ENCODE peak calls at places on chromosomes 3 and 15, in four cellular contexts. K is K562, N is H1, V is HepG2. C is an unnamed sample.

GRCh38 chr3:149195221-149195620 is 26.4 kb downstream of the CP start:
- DNase-seq in K (no peak), N (no peak), V (no peak), C (no peak)

GRCh38 chr3:16550305-16550675 is 36.8 kb upstream of the RFTN1 start:
- DNase-seq in K (no peak), N (no peak), V (no peak), C (no peak)

GRCh38 chr3:107085261-107085660 is 292.0 kb upstream of the CCDC54 start:
- DNase-seq in K (no peak), N (no peak), V (no peak), C (no peak)

GRCh38 chr3:99974989-99975388 is 139.3 kb downstream of the FILIP1L start:
- DNase-seq in K (no peak), N (no peak), V (no peak), C (no peak)

GRCh38 chr3:127748754-127749327 is 73.5 kb downstream of the MGLL start:
- DNase-seq in K (no peak), N (no peak), V (no peak), C (no peak)

GRCh38 chr3:12198301-12198700 is 39.6 kb upstream of the TIMP4 start:
- DNase-seq in K (no peak), N (no peak), V (no peak), C (no peak)

GRCh38 chr3:195372220-195372619 is 70.6 kb downstream of the ACAP2 start:
- DNase-seq in K (no peak), N (no peak), V (no peak), C (no peak)

GRCh38 chr3:72255191-72255590 is 470.2 kb upstream of the PROK2 start:
- DNase-seq in K (no peak), N (no peak), V (no peak), C (no peak)

GRCh38 chr15:83692820-83693581 is 39.1 kb downstream of the ADAMTSL3 start:
- DNase-seq in K (no peak), N (no peak), V (no peak), C (no peak)

GRCh38 chr3:102699104-102699818 is 264.4 kb downstream of the ZPLD1 start:
- DNase-seq in K (no peak), N (no peak), V (no peak), C (no peak)

GRCh38 chr3:120489421-120489820 is 38.6 kb upstream of the FSTL1 start:
- DNase-seq in K (no peak), N (no peak), V (no peak), C (no peak)

GRCh38 chr3:129745253-129745652 is 138.8 kb upstream of the PLXND1 start:
- DNase-seq in K (no peak), N (no peak), V (no peak), C (no peak)

GRCh38 chr3:194994551-194994981 is 276.4 kb downstream of the XXYLT1 start:
- DNase-seq in K (no peak), N (no peak), V (no peak), C (no peak)

GRCh38 chr3:171646357-171647133 is 163.7 kb downstream of the PLD1 start:
- DNase-seq in K (peak; percentile 11), N (no peak), V (peak; percentile 7), C (no peak)

GRCh38 chr3:109874900-109875735 is 537.8 kb upstream of the DPPA4 start:
- DNase-seq in K (no peak), N (no peak), V (no peak), C (no peak)

GRCh38 chr3:186413615-186414415 is 51.8 kb upstream of the DGKG start:
- DNase-seq in K (no peak), N (peak; percentile 23), V (no peak), C (peak; percentile 17)

GRCh38 chr3:49536875-49537533 is 17.3 kb upstream of the BSN start:
- DNase-seq in K (no peak), N (no peak), V (no peak), C (no peak)

GRCh38 chr3:47042231-47042791 is 62.8 kb downstream of the NBEAL2 start:
- DNase-seq in K (peak; percentile 32), N (no peak), V (no peak), C (no peak)

GRCh38 chr15:73052679-73053397 is 575 bp downstream of the NEO1 start:
- DNase-seq in K (peak; percentile 28), N (no peak), V (peak; percentile 37), C (no peak)

GRCh38 chr3:33131328-33132018 is 17.7 kb downstream of the CRTAP start:
- DNase-seq in K (peak; percentile 72), N (peak; percentile 41), V (peak; percentile 66), C (no peak)

GRCh38 chr3:23387286-23387918 is 184.3 kb downstream of the UBE2E2 start:
- DNase-seq in K (no peak), N (no peak), V (no peak), C (no peak)

GRCh38 chr3:126516936-126517290 is 660 bp downstream of the UROC1 start:
- DNase-seq in K (no peak), N (no peak), V (no peak), C (no peak)

GRCh38 chr3:134039161-134039862 is 9.6 kb upstream of the SLCO2A1 start:
- DNase-seq in K (peak; percentile 24), N (no peak), V (peak; percentile 40), C (no peak)

GRCh38 chr3:154780263-154780662 is 299.9 kb upstream of the MME start:
- DNase-seq in K (no peak), N (no peak), V (no peak), C (no peak)

GRCh38 chr3:194683431-194683830 is 2.3 kb upstream of the FAM43A start:
- DNase-seq in K (no peak), N (no peak), V (no peak), C (no peak)

GRCh38 chr3:71972031-71972430 is 187.1 kb upstream of the PROK2 start:
- DNase-seq in K (no peak), N (no peak), V (no peak), C (no peak)

GRCh38 chr15:40881351-40881750 is 7.3 kb upstream of the RHOV start:
- DNase-seq in K (no peak), N (no peak), V (no peak), C (no peak)

GRCh38 chr3:195774917-195775316 is 36.8 kb downstream of the MUC4 start:
- DNase-seq in K (peak; percentile 71), N (peak; percentile 21), V (peak; percentile 16), C (no peak)

GRCh38 chr3:146590521-146590920 is 14.6 kb downstream of the PLSCR5 start:
- DNase-seq in K (no peak), N (no peak), V (no peak), C (no peak)

GRCh38 chr3:113242091-113242581 is 30.8 kb downstream of the BOC start:
- DNase-seq in K (no peak), N (no peak), V (no peak), C (no peak)

GRCh38 chr15:87639305-87640011 is 617.1 kb downstream of the NTRK3 start:
- DNase-seq in K (no peak), N (no peak), V (no peak), C (no peak)

GRCh38 chr3:45507820-45508317 is 86.7 kb upstream of the LIMD1 start:
- DNase-seq in K (peak; percentile 39), N (no peak), V (no peak), C (no peak)

GRCh38 chr15:48693474-48693873 is 48.0 kb upstream of the FBN1 start:
- DNase-seq in K (no peak), N (no peak), V (no peak), C (no peak)

GRCh38 chr15:33021806-33022389 is 172.6 kb downstream of the FMN1 start:
- DNase-seq in K (peak; percentile 52), N (no peak), V (peak; percentile 22), C (no peak)
- TF ChIP-seq BRCA1 in K (no peak), N (no peak), V (no peak), C (no peak)

DNA sequence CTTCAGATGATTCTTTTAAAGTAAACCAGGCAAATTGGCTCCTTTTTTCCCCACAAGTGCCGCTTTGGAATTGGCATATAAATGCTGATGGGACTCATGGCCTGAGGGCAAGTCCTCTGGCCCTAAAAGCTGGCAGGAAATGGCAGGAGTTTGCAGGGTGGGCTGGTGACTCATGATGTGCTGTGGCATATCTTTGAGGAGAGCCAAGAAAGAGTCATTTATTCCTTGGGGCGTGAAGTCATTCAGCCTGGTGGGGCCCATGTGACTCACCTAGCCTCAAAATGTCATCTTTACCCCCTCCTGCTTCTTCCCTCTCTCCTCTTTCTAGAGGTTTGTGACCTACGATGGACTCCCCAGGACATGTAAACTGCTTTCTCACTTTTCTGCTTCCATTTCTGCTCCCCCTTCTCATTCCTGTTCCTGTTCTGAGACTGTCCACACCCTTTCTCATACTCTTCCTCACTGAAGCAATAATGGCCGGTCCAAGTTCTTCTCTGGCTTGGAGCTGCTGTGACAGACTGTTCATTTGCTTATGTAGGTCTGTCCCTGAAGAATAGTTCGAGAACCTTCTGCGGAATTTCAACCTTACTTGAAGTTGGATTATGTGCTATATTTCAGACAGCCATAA is 326.1 kb downstream of the SATB1 start:
- DNase-seq in K (no peak), N (peak; percentile 71), V (no peak), C (no peak)
- TF ChIP-seq BRCA1 in K (no peak), N (no peak), V (no peak), C (no peak)

GRCh38 chr15:63984331-63984730 is 62.0 kb downstream of the DAPK2 start:
- DNase-seq in K (no peak), N (no peak), V (no peak), C (no peak)

GRCh38 chr15:63982381-63982854 is 63.9 kb downstream of the DAPK2 start:
- DNase-seq in K (no peak), N (no peak), V (no peak), C (no peak)

GRCh38 chr15:63981596-63982320 is 64.5 kb downstream of the DAPK2 start:
- DNase-seq in K (no peak), N (no peak), V (no peak), C (no peak)

GRCh38 chr15:63985221-63986184 is 60.8 kb downstream of the DAPK2 start:
- DNase-seq in K (no peak), N (no peak), V (no peak), C (no peak)

DNA sequence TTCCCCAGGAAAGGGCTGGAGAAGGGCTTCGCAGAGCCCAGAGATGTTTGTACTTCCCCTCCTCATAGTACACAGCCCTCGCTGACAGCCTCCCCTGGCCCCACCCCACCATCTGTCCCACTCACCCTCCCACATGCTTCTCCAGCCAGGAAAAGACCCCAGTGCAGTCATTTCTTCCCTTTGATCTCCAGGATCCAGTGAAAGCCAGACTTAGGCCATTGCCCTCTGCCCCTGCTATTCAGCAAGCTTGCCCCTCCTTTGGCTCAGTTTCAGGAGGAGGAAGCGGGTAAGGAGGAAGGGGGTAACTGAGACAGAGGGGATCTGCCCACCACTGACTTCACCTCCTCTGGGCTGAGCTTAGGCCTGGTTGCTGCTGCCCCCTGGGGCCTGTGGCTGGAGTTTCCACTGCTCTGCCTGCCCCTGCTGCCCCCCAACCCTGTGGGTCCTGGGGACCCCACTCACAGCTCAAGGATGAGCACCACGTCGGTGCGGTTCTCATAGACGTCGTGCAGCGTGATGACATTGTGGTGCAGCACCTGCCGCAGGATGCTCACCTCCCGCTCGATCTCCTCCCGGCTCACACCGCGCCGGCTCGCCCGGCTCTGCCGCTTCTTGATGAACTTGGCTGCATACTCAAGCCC is 63.1 kb downstream of the DAPK2 start:
- DNase-seq in K (no peak), N (no peak), V (no peak), C (no peak)
- TF ChIP-seq BRCA1 in K (no peak), N (no peak), V (no peak), C (no peak)

GRCh38 chr15:62549345-62549970 is 384.4 kb upstream of the C2CD4B start:
- DNase-seq in K (peak; percentile 45), N (no peak), V (peak; percentile 40), C (no peak)

GRCh38 chr15:62544446-62544845 is 379.4 kb upstream of the C2CD4B start:
- DNase-seq in K (no peak), N (no peak), V (no peak), C (no peak)

GRCh38 chr15:62547584-62547983 is 382.5 kb upstream of the C2CD4B start:
- DNase-seq in K (no peak), N (no peak), V (no peak), C (no peak)

GRCh38 chr15:62541250-62541649 is 376.2 kb upstream of the C2CD4B start:
- DNase-seq in K (no peak), N (no peak), V (no peak), C (no peak)

GRCh38 chr15:62545392-62546227 is 380.5 kb upstream of the C2CD4B start:
- DNase-seq in K (no peak), N (no peak), V (no peak), C (no peak)
- TF ChIP-seq BRCA1 in K (no peak), N (no peak), V (no peak), C (no peak)

C was measured in GM12878.